ENCODE peak calls at places on chromosomes 16 and 17, in eight cellular contexts. O, T, I, L, Z, A, F and J are unnamed samples.
A peak's percentile ranks its signal among the peaks of the same experiment; 100 is the strongest.

GRCh38 chr16:15548482-15548891 is 94.5 kb downstream of the MARF1 start:
- DNase-seq in O (no peak), T (no peak), I (no peak), L (no peak), Z (no peak), A (peak; percentile 16), F (no peak), J (no peak)

GRCh38 chr16:54647216-54647615 is 283.4 kb upstream of the IRX5 start:
- DNase-seq in O (no peak), T (no peak), I (no peak), L (no peak), Z (no peak), A (no peak), F (no peak), J (no peak)

GRCh38 chr17:33099906-33100305 is 108.3 kb downstream of the SPACA3 start:
- DNase-seq in O (no peak), T (no peak), I (no peak), L (no peak), Z (no peak), A (no peak), F (no peak), J (no peak)

GRCh38 chr17:3771140-3771539 is 29.8 kb downstream of the ITGAE start:
- DNase-seq in O (no peak), T (no peak), I (no peak), L (no peak), Z (no peak), A (no peak), F (no peak), J (no peak)

GRCh38 chr16:25260416-25260815 is 2.8 kb upstream of the ZKSCAN2 start:
- DNase-seq in O (no peak), T (no peak), I (no peak), L (peak; percentile 59), Z (no peak), A (peak; percentile 34), F (no peak), J (no peak)

GRCh38 chr16:67304006-67304405 is 22.5 kb downstream of the KCTD19 start:
- DNase-seq in O (no peak), T (no peak), I (no peak), L (no peak), Z (no peak), A (no peak), F (no peak), J (no peak)

GRCh38 chr16:72467157-72467759 is 295.3 kb upstream of the PMFBP1 start:
- DNase-seq in O (no peak), T (no peak), I (no peak), L (peak; percentile 72), Z (no peak), A (peak; percentile 60), F (no peak), J (no peak)

GRCh38 chr17:14337596-14338079 is 36.8 kb downstream of the HS3ST3B1 start:
- DNase-seq in O (no peak), T (peak; percentile 55), I (no peak), L (no peak), Z (no peak), A (no peak), F (peak; percentile 74), J (no peak)

GRCh38 chr17:75877752-75878173 is 618 bp downstream of the TRIM47 start:
- DNase-seq in O (peak; percentile 90), T (no peak), I (no peak), L (peak; percentile 70), Z (no peak), A (peak; percentile 71), F (peak; percentile 75), J (no peak)

GRCh38 chr16:22813223-22813945 is 578 bp upstream of the HS3ST2 start:
- DNase-seq in O (peak; percentile 91), T (peak; percentile 31), I (peak; percentile 27), L (peak; percentile 43), Z (no peak), A (peak; percentile 7), F (peak; percentile 62), J (no peak)

GRCh38 chr16:50974438-50975036 is 176.5 kb downstream of the SALL1 start:
- DNase-seq in O (no peak), T (no peak), I (no peak), L (no peak), Z (no peak), A (no peak), F (no peak), J (no peak)

GRCh38 chr16:88478115-88478514 is 25.0 kb downstream of the ZFPM1 start:
- DNase-seq in O (no peak), T (peak; percentile 24), I (no peak), L (no peak), Z (no peak), A (no peak), F (peak; percentile 61), J (no peak)

GRCh38 chr17:31533546-31534155 is 142.2 kb downstream of the RAB11FIP4 start:
- DNase-seq in O (peak; percentile 77), T (no peak), I (no peak), L (peak; percentile 81), Z (peak; percentile 78), A (peak; percentile 88), F (peak; percentile 65), J (no peak)

GRCh38 chr16:1214693-1215092 is 10.4 kb downstream of the TPSG1 start:
- DNase-seq in O (no peak), T (no peak), I (no peak), L (no peak), Z (no peak), A (no peak), F (no peak), J (no peak)

GRCh38 chr16:54512461-54512860 is 225.9 kb upstream of the IRX3 start:
- DNase-seq in O (no peak), T (no peak), I (no peak), L (no peak), Z (no peak), A (no peak), F (no peak), J (no peak)

GRCh38 chr17:33686171-33686570 is 393.1 kb upstream of the ASIC2 start:
- DNase-seq in O (no peak), T (peak; percentile 5), I (no peak), L (peak; percentile 3), Z (peak; percentile 37), A (no peak), F (peak; percentile 20), J (no peak)

GRCh38 chr17:49779730-49780220 is 8.7 kb upstream of the KAT7 start:
- DNase-seq in O (no peak), T (no peak), I (no peak), L (peak; percentile 97), Z (peak; percentile 38), A (peak; percentile 84), F (no peak), J (no peak)

GRCh38 chr16:84597518-84598390 is 20.1 kb downstream of the COTL1 start:
- DNase-seq in O (no peak), T (no peak), I (no peak), L (no peak), Z (no peak), A (no peak), F (peak; percentile 50), J (no peak)

GRCh38 chr16:2985457-2985856 is 5.2 kb upstream of the PKMYT1 start:
- DNase-seq in O (no peak), T (no peak), I (no peak), L (no peak), Z (no peak), A (no peak), F (no peak), J (no peak)

GRCh38 chr16:67936876-67937605 is 391 bp upstream of the PSMB10 start:
- DNase-seq in O (no peak), T (peak; percentile 63), I (no peak), L (no peak), Z (no peak), A (no peak), F (peak; percentile 78), J (no peak)

GRCh38 chr17:17032131-17032692 is 10.0 kb upstream of the MPRIP start:
- DNase-seq in O (no peak), T (no peak), I (no peak), L (peak; percentile 51), Z (peak; percentile 80), A (peak; percentile 89), F (no peak), J (no peak)

GRCh38 chr17:45692661-45693060 is 91.5 kb upstream of the CRHR1 start:
- DNase-seq in O (no peak), T (no peak), I (no peak), L (no peak), Z (no peak), A (no peak), F (no peak), J (no peak)

GRCh38 chr17:1037238-1037879 is 40.4 kb downstream of the TIMM22 start:
- DNase-seq in O (no peak), T (no peak), I (no peak), L (no peak), Z (no peak), A (no peak), F (no peak), J (no peak)

GRCh38 chr16:82684246-82684645 is 57.5 kb downstream of the CDH13 start:
- DNase-seq in O (no peak), T (no peak), I (no peak), L (no peak), Z (no peak), A (peak; percentile 25), F (no peak), J (no peak)

GRCh38 chr16:88686439-88687253 is at the start of gene SNAI3:
- DNase-seq in O (peak; percentile 96), T (peak; percentile 80), I (no peak), L (peak; percentile 46), Z (peak; percentile 93), A (peak; percentile 24), F (peak; percentile 93), J (peak; percentile 68)

GRCh38 chr17:69724236-69724635 is 309.7 kb downstream of the MAP2K6 start:
- DNase-seq in O (no peak), T (no peak), I (no peak), L (peak; percentile 36), Z (no peak), A (peak; percentile 30), F (no peak), J (no peak)

GRCh38 chr17:71631483-71631882 is 489.3 kb upstream of the SOX9 start:
- DNase-seq in O (no peak), T (no peak), I (no peak), L (peak; percentile 26), Z (no peak), A (peak; percentile 37), F (no peak), J (no peak)

GRCh38 chr16:77043076-77043475 is 147.9 kb upstream of the MON1B start:
- DNase-seq in O (no peak), T (no peak), I (no peak), L (peak; percentile 41), Z (no peak), A (no peak), F (no peak), J (no peak)

GRCh38 chr16:88999457-89000206 is 22.6 kb upstream of the CBFA2T3 start:
- DNase-seq in O (no peak), T (no peak), I (no peak), L (peak; percentile 6), Z (no peak), A (no peak), F (no peak), J (no peak)

GRCh38 chr17:17462048-17462824 is 14.6 kb upstream of the MED9 start:
- DNase-seq in O (no peak), T (no peak), I (no peak), L (peak; percentile 19), Z (no peak), A (peak; percentile 16), F (no peak), J (no peak)